ENCODE peak calls at places on chromosome 16, in eight cellular contexts. D is stimulated activated CD4-positive, alpha-beta T cell treated with anti-CD3 and anti-CD28 coated beads, Interleukin-1b, Interleukin-23, amount 100 ng/mL, for 1 hour; A is T-helper 9 cell; G is transverse colon; K is stromal cell of bone marrow; B is stimulated activated CD8-positive, alpha-beta memory T cell treated with anti-CD3 and anti-CD28 coated beads, Interleukin-7, amount 100 ng/mL, for 1 hour; F is A549; U is DMS79 treated with DMSO at 0.1 percent for 48 hours. Q is an unnamed sample.

GRCh38 chr16:11089504-11090124 is 145.2 kb downstream of the CLEC16A start:
- DNase-seq in D (no peak), A (no peak), G (peak), K (no peak), B (no peak), F (no peak), U (no peak), Q (no peak)

GRCh38 chr16:76653390-76654026 is 376.3 kb downstream of the CNTNAP4 start:
- DNase-seq in D (no peak), A (no peak), G (no peak), K (peak), B (no peak), F (peak), U (no peak), Q (no peak)

GRCh38 chr16:66416136-66416535 is 11.0 kb upstream of the BEAN1 start:
- DNase-seq in D (no peak), A (no peak), G (no peak), K (no peak), B (no peak), F (no peak), U (no peak), Q (no peak)

GRCh38 chr16:50266337-50267091 is at the start of gene ADCY7:
- DNase-seq in D (peak), A (peak), G (peak), K (peak), B (peak), F (no peak), U (no peak), Q (peak)

GRCh38 chr16:78227855-78228254 is 128.4 kb downstream of the WWOX start:
- DNase-seq in D (no peak), A (no peak), G (no peak), K (no peak), B (no peak), F (no peak), U (no peak), Q (no peak)

GRCh38 chr16:81523387-81524115 is 78.9 kb downstream of the CMIP start:
- DNase-seq in D (no peak), A (peak), G (no peak), K (peak), B (no peak), F (peak), U (no peak), Q (peak)

GRCh38 chr16:87436225-87437172 is 44.4 kb downstream of the MAP1LC3B start:
- DNase-seq in D (no peak), A (no peak), G (no peak), K (peak), B (no peak), F (no peak), U (no peak), Q (peak)

GRCh38 chr16:51839697-51840462 is 688.8 kb upstream of the SALL1 start:
- DNase-seq in D (no peak), A (no peak), G (no peak), K (no peak), B (no peak), F (peak), U (peak), Q (peak)

GRCh38 chr16:12539185-12539929 is 264.3 kb downstream of the CPPED1 start:
- DNase-seq in D (no peak), A (no peak), G (peak), K (peak), B (no peak), F (no peak), U (peak), Q (peak)

GRCh38 chr16:23679986-23680336 is 1.3 kb downstream of the PLK1 start:
- DNase-seq in D (no peak), A (no peak), G (no peak), K (no peak), B (no peak), F (no peak), U (no peak), Q (no peak)

GRCh38 chr16:80500116-80500859 is 40.5 kb upstream of the DYNLRB2 start:
- DNase-seq in D (no peak), A (no peak), G (no peak), K (no peak), B (no peak), F (no peak), U (no peak), Q (no peak)

GRCh38 chr16:68707341-68708152 is 29.5 kb upstream of the CDH1 start:
- DNase-seq in D (no peak), A (no peak), G (peak), K (no peak), B (no peak), F (peak), U (peak), Q (no peak)

GRCh38 chr16:84048306-84048705 is 5.7 kb upstream of the SLC38A8 start:
- DNase-seq in D (no peak), A (no peak), G (no peak), K (no peak), B (no peak), F (peak), U (no peak), Q (no peak)

GRCh38 chr16:66701061-66701460 is 4.5 kb upstream of the CMTM4 start:
- DNase-seq in D (no peak), A (no peak), G (no peak), K (no peak), B (no peak), F (no peak), U (no peak), Q (no peak)

GRCh38 chr16:18958621-18959578 is 24.8 kb upstream of the TMC7 start:
- DNase-seq in D (no peak), A (no peak), G (no peak), K (no peak), B (no peak), F (no peak), U (no peak), Q (peak)

GRCh38 chr16:47886631-47887415 is 269.0 kb downstream of the ABCC12 start:
- DNase-seq in D (no peak), A (no peak), G (no peak), K (no peak), B (no peak), F (no peak), U (no peak), Q (no peak)

GRCh38 chr16:67969286-67970039 is 1.0 kb upstream of the SLC12A4 start:
- DNase-seq in D (no peak), A (no peak), G (no peak), K (no peak), B (no peak), F (no peak), U (no peak), Q (no peak)

GRCh38 chr16:11201498-11202259 is 54.3 kb downstream of the SOCS1 start:
- DNase-seq in D (no peak), A (no peak), G (no peak), K (peak), B (no peak), F (no peak), U (no peak), Q (peak)

GRCh38 chr16:72819345-72819744 is 228.6 kb downstream of the ZFHX3 start:
- DNase-seq in D (no peak), A (no peak), G (no peak), K (peak), B (no peak), F (no peak), U (no peak), Q (peak)

GRCh38 chr16:5845046-5845445 is 747.5 kb upstream of the EEF2KMT start:
- DNase-seq in D (no peak), A (no peak), G (no peak), K (no peak), B (no peak), F (no peak), U (no peak), Q (no peak)

GRCh38 chr16:65121870-65122723 is at the start of gene CDH11:
- DNase-seq in D (no peak), A (no peak), G (peak), K (peak), B (no peak), F (no peak), U (no peak), Q (peak)